ENCODE peak calls at places on chromosomes 12 and 14, in nine cellular contexts. N is NCI-H2081 treated with DMSO at 0.1 percent for 48 hours; M is omental fat pad; D is NCI-H1105; Y is GM13976; S is fibroblast of lung; I is stomach; X is astrocyte; G is activated CD4-positive, alpha-beta T cell treated with anti-CD3 and anti-CD28 coated beads for 24 hours. P is an unnamed sample.

GRCh38 chr14:104800600-104801283 is at the start of gene ZBTB42:
- DNase-seq in I (peak), D (peak), S (peak), M (no peak), N (no peak), Y (peak), X (peak), G (peak), P (peak)

GRCh38 chr14:55188686-55189295 is 2.6 kb downstream of the DLGAP5 start:
- DNase-seq in M (no peak), S (peak), D (no peak), I (no peak), G (no peak), X (peak), N (no peak), Y (no peak), P (no peak)

GRCh38 chr12:115840159-115840558 is 437.3 kb downstream of the MED13L start:
- DNase-seq in M (no peak), I (no peak), G (no peak), Y (no peak), S (no peak), X (no peak), D (no peak), N (no peak), P (no peak)

GRCh38 chr12:49432616-49433015 is 65.4 kb downstream of the SPATS2 start:
- DNase-seq in X (no peak), N (no peak), S (no peak), G (no peak), M (no peak), D (no peak), I (no peak), Y (no peak), P (no peak)

GRCh38 chr12:80590085-80590484 is 117.3 kb upstream of the MYF6 start:
- DNase-seq in Y (no peak), S (peak), M (no peak), G (no peak), X (peak), N (no peak), D (no peak), I (no peak), P (no peak)

GRCh38 chr14:55438066-55438683 is 2.2 kb downstream of the TBPL2 start:
- DNase-seq in Y (peak), G (no peak), I (no peak), N (no peak), S (peak), M (no peak), X (peak), D (peak), P (no peak)

GRCh38 chr12:33093534-33093933 is 197.0 kb upstream of the PKP2 start:
- DNase-seq in X (no peak), Y (no peak), G (no peak), N (no peak), I (no peak), S (no peak), D (no peak), M (no peak), P (no peak)

GRCh38 chr12:47021298-47021697 is 58.1 kb upstream of the PCED1B start:
- DNase-seq in I (no peak), X (peak), S (peak), N (peak), D (peak), Y (peak), M (no peak), G (no peak), P (no peak)

GRCh38 chr14:39107624-39108023 is 4.6 kb upstream of the SEC23A start:
- DNase-seq in Y (peak), N (no peak), I (no peak), G (no peak), S (peak), D (peak), X (peak), M (no peak), P (no peak)

GRCh38 chr14:57066887-57067513 is 201.7 kb downstream of the EXOC5 start:
- DNase-seq in I (peak), S (peak), X (no peak), Y (peak), D (no peak), N (no peak), M (no peak), G (peak), P (peak)

GRCh38 chr14:24231263-24232120 is 675 bp downstream of the NEDD8 start:
- DNase-seq in I (no peak), S (no peak), M (no peak), G (no peak), D (no peak), Y (no peak), N (no peak), X (no peak), P (no peak)

GRCh38 chr12:30753233-30753632 is 1.5 kb downstream of the CAPRIN2 start:
- DNase-seq in G (no peak), N (no peak), Y (no peak), M (no peak), X (peak), S (peak), D (peak), I (no peak), P (no peak)

GRCh38 chr12:46549527-46550265 is 177.1 kb upstream of the SLC38A2 start:
- DNase-seq in I (no peak), S (peak), X (peak), M (no peak), D (no peak), N (no peak), G (no peak), Y (no peak), P (no peak)

GRCh38 chr12:119695034-119695433 is 27.1 kb downstream of the PRKAB1 start:
- DNase-seq in G (no peak), M (no peak), I (no peak), D (no peak), Y (peak), N (no peak), X (no peak), S (no peak), P (no peak)

GRCh38 chr12:65672441-65672840 is 151.8 kb upstream of the HMGA2 start:
- DNase-seq in N (no peak), S (no peak), X (no peak), G (no peak), Y (no peak), M (no peak), D (no peak), I (no peak), P (no peak)

GRCh38 chr14:26389646-26390508 is 208.0 kb downstream of the NOVA1 start:
- DNase-seq in I (no peak), S (peak), X (peak), M (no peak), D (no peak), N (no peak), G (no peak), Y (no peak), P (no peak)

GRCh38 chr12:1579626-1580025 is 14.8 kb downstream of the FBXL14 start:
- DNase-seq in X (peak), M (no peak), Y (no peak), I (no peak), G (no peak), S (peak), N (no peak), D (no peak), P (no peak)

GRCh38 chr12:63206908-63207307 is 55.9 kb upstream of the AVPR1A start:
- DNase-seq in I (no peak), Y (no peak), X (no peak), S (no peak), N (no peak), D (peak), G (no peak), M (no peak), P (no peak)

GRCh38 chr14:24425704-24426103 is 3.8 kb downstream of the CBLN3 start:
- DNase-seq in X (peak), S (peak), G (no peak), Y (no peak), M (no peak), N (no peak), D (no peak), I (no peak), P (no peak)

GRCh38 chr12:76506149-76506548 is 53.4 kb downstream of the OSBPL8 start:
- DNase-seq in Y (no peak), S (no peak), I (no peak), N (no peak), M (no peak), G (no peak), D (no peak), X (no peak), P (no peak)

GRCh38 chr14:105987563-105987962 is 461.2 kb downstream of the TMEM121 start:
- DNase-seq in Y (no peak), X (no peak), M (no peak), G (no peak), S (no peak), D (no peak), I (no peak), N (no peak), P (no peak)

GRCh38 chr14:100892496-100893227 is 10.9 kb downstream of the RTL1 start:
- DNase-seq in G (no peak), I (peak), S (no peak), N (no peak), D (no peak), Y (no peak), X (no peak), M (no peak), P (no peak)

GRCh38 chr12:43766291-43766690 is 7.5 kb downstream of the IRAK4 start:
- DNase-seq in Y (no peak), D (no peak), N (no peak), G (no peak), M (no peak), I (no peak), S (peak), X (no peak), P (no peak)

GRCh38 chr12:116093915-116094314 is 183.6 kb downstream of the MED13L start:
- DNase-seq in S (no peak), M (no peak), N (no peak), G (no peak), I (no peak), X (no peak), Y (no peak), D (no peak), P (no peak)

GRCh38 chr14:102654298-102654697 is 61.8 kb downstream of the RCOR1 start:
- DNase-seq in I (no peak), M (no peak), S (peak), Y (no peak), D (no peak), N (no peak), G (peak), X (peak), P (no peak)

GRCh38 chr12:80200414-80200813 is 101.1 kb downstream of the OTOGL start:
- DNase-seq in N (no peak), Y (no peak), D (no peak), I (no peak), X (no peak), G (no peak), M (no peak), S (no peak), P (no peak)

GRCh38 chr12:53596920-53597363 is 29.2 kb downstream of the ATF7 start:
- DNase-seq in D (no peak), G (no peak), N (no peak), M (no peak), Y (no peak), X (peak), I (no peak), S (peak), P (no peak)

GRCh38 chr12:207804-208203 is 6.2 kb downstream of the SLC6A12 start:
- DNase-seq in S (no peak), D (no peak), Y (no peak), N (no peak), I (no peak), X (no peak), G (no peak), M (no peak), P (no peak)

GRCh38 chr12:10276774-10277173 is 30.9 kb upstream of the KLRD1 start:
- DNase-seq in I (no peak), D (no peak), Y (no peak), M (no peak), X (peak), G (no peak), N (no peak), S (peak), P (no peak)

GRCh38 chr14:102138935-102139247 is 806 bp upstream of the WDR20 start:
- DNase-seq in I (no peak), Y (no peak), G (no peak), X (no peak), D (no peak), N (no peak), M (no peak), S (no peak), P (no peak)

GRCh38 chr12:25241171-25242020 is 9.3 kb downstream of the KRAS start:
- DNase-seq in S (peak), N (no peak), X (peak), G (no peak), Y (peak), M (no peak), D (peak), I (no peak), P (no peak)

GRCh38 chr12:43099691-43100163 is 452.3 kb downstream of the ADAMTS20 start:
- DNase-seq in X (peak), D (peak), I (no peak), G (no peak), M (no peak), S (peak), Y (no peak), N (no peak), P (no peak)

GRCh38 chr14:24741871-24742270 is 107.9 kb upstream of the GZMB start:
- DNase-seq in Y (no peak), N (no peak), S (peak), I (no peak), G (no peak), X (peak), D (no peak), M (no peak), P (no peak)

GRCh38 chr12:106243620-106244019 is 4.2 kb downstream of the CKAP4 start:
- DNase-seq in I (no peak), S (no peak), N (no peak), D (no peak), X (no peak), Y (no peak), G (no peak), M (no peak), P (no peak)

GRCh38 chr12:69168828-69169227 is 70.5 kb upstream of the CPSF6 start:
- DNase-seq in Y (no peak), G (no peak), S (no peak), D (no peak), M (no peak), X (no peak), I (no peak), N (no peak), P (no peak)

GRCh38 chr12:58815235-58815634 is 105.1 kb downstream of the LRIG3 start:
- DNase-seq in I (no peak), Y (no peak), D (no peak), N (no peak), X (no peak), G (no peak), S (no peak), M (no peak), P (no peak)

GRCh38 chr14:69325646-69326265 is 65.8 kb downstream of the GALNT16 start:
- DNase-seq in S (no peak), I (no peak), M (no peak), G (no peak), Y (no peak), N (no peak), X (no peak), D (no peak), P (no peak)

GRCh38 chr14:33563492-33563891 is 387.4 kb downstream of the EGLN3 start:
- DNase-seq in X (peak), G (no peak), N (no peak), M (no peak), S (peak), D (no peak), I (no peak), Y (no peak), P (no peak)